ENCODE peak calls at places on chromosomes 4 and X, in seven cellular contexts. One of them, this sample, is unnamed.

GRCh38 chr4:75940692-75941253 is at the start of gene NAAA:
- DNase-seq in HepG2: peak; percentile 62
- DNase-seq in HCT116: peak; percentile 51
- DNase-seq in SK-N-SH: peak; percentile 92
- DNase-seq in H1: peak; percentile 92
- DNase-seq in K562: peak; percentile 76
- DNase-seq in GM12878: no peak
- DNase-seq in this sample: peak; percentile 78

GRCh38 chr4:41639291-41639690 is 101.3 kb downstream of the LIMCH1 start:
- DNase-seq in HepG2: no peak
- DNase-seq in HCT116: no peak
- DNase-seq in SK-N-SH: no peak
- DNase-seq in H1: no peak
- DNase-seq in K562: no peak
- DNase-seq in GM12878: no peak
- DNase-seq in this sample: no peak

GRCh38 chr4:85482000-85482738 is 7.2 kb downstream of the ARHGAP24 start:
- DNase-seq in HepG2: no peak
- DNase-seq in HCT116: no peak
- DNase-seq in SK-N-SH: no peak
- DNase-seq in H1: no peak
- DNase-seq in K562: no peak
- DNase-seq in GM12878: no peak
- DNase-seq in this sample: no peak

GRCh38 chr4:186189656-186190055 is 1.7 kb upstream of the CYP4V2 start:
- DNase-seq in HepG2: no peak
- DNase-seq in HCT116: no peak
- DNase-seq in SK-N-SH: no peak
- DNase-seq in H1: no peak
- DNase-seq in K562: peak; percentile 6
- DNase-seq in GM12878: no peak
- DNase-seq in this sample: no peak

GRCh38 chrX:29231800-29232199 is 644.6 kb downstream of the IL1RAPL1 start:
- DNase-seq in HepG2: no peak
- DNase-seq in HCT116: no peak
- DNase-seq in SK-N-SH: no peak
- DNase-seq in H1: no peak
- DNase-seq in K562: no peak
- DNase-seq in GM12878: no peak
- DNase-seq in this sample: no peak

GRCh38 chrX:110847334-110847733 is 51.7 kb upstream of the CHRDL1 start:
- DNase-seq in HepG2: peak; percentile 32
- DNase-seq in HCT116: peak; percentile 37
- DNase-seq in SK-N-SH: peak; percentile 54
- DNase-seq in H1: no peak
- DNase-seq in K562: peak; percentile 49
- DNase-seq in GM12878: peak; percentile 23
- DNase-seq in this sample: peak; percentile 61

GRCh38 chr4:100288167-100288566 is 97.9 kb upstream of the DDIT4L start:
- DNase-seq in HepG2: no peak
- DNase-seq in HCT116: no peak
- DNase-seq in SK-N-SH: no peak
- DNase-seq in H1: no peak
- DNase-seq in K562: no peak
- DNase-seq in GM12878: no peak
- DNase-seq in this sample: no peak

GRCh38 chrX:24682739-24683432 is 10.8 kb upstream of the POLA1 start:
- DNase-seq in HepG2: no peak
- DNase-seq in HCT116: no peak
- DNase-seq in SK-N-SH: no peak
- DNase-seq in H1: no peak
- DNase-seq in K562: no peak
- DNase-seq in GM12878: no peak
- DNase-seq in this sample: no peak

GRCh38 chrX:11588097-11588496 is 77.6 kb downstream of the ARHGAP6 start:
- DNase-seq in HepG2: no peak
- DNase-seq in HCT116: no peak
- DNase-seq in SK-N-SH: no peak
- DNase-seq in H1: no peak
- DNase-seq in K562: no peak
- DNase-seq in GM12878: no peak
- DNase-seq in this sample: no peak

GRCh38 chr4:168421671-168422070 is 58.6 kb downstream of the DDX60L start:
- DNase-seq in HepG2: no peak
- DNase-seq in HCT116: peak; percentile 49
- DNase-seq in SK-N-SH: no peak
- DNase-seq in H1: no peak
- DNase-seq in K562: peak; percentile 6
- DNase-seq in GM12878: no peak
- DNase-seq in this sample: peak; percentile 23

GRCh38 chrX:19814240-19814639 is 73.2 kb downstream of the SH3KBP1 start:
- DNase-seq in HepG2: peak; percentile 2
- DNase-seq in HCT116: no peak
- DNase-seq in SK-N-SH: no peak
- DNase-seq in H1: peak; percentile 45
- DNase-seq in K562: no peak
- DNase-seq in GM12878: no peak
- DNase-seq in this sample: no peak

GRCh38 chr4:10347815-10348214 is 109.4 kb downstream of the ZNF518B start:
- DNase-seq in HepG2: no peak
- DNase-seq in HCT116: no peak
- DNase-seq in SK-N-SH: no peak
- DNase-seq in H1: no peak
- DNase-seq in K562: no peak
- DNase-seq in GM12878: no peak
- DNase-seq in this sample: no peak

GRCh38 chrX:56232221-56233082 is at the start of gene KLF8:
- DNase-seq in HepG2: no peak
- DNase-seq in HCT116: peak; percentile 8
- DNase-seq in SK-N-SH: no peak
- DNase-seq in H1: peak; percentile 56
- DNase-seq in K562: peak; percentile 43
- DNase-seq in GM12878: no peak
- DNase-seq in this sample: peak; percentile 90

GRCh38 chr4:158758142-158758541 is 10.7 kb upstream of the FNIP2 start:
- DNase-seq in HepG2: no peak
- DNase-seq in HCT116: no peak
- DNase-seq in SK-N-SH: no peak
- DNase-seq in H1: no peak
- DNase-seq in K562: no peak
- DNase-seq in GM12878: no peak
- DNase-seq in this sample: no peak

GRCh38 chr4:3416821-3417221 is 24.9 kb upstream of the HGFAC start:
- DNase-seq in HepG2: no peak
- DNase-seq in HCT116: no peak
- DNase-seq in SK-N-SH: no peak
- DNase-seq in H1: no peak
- DNase-seq in K562: no peak
- DNase-seq in GM12878: no peak
- DNase-seq in this sample: no peak
- TF ChIP-seq JUND in HepG2: no peak
- TF ChIP-seq JUND in HCT116: no peak
- TF ChIP-seq JUND in SK-N-SH: no peak
- TF ChIP-seq JUND in H1: no peak
- TF ChIP-seq JUND in K562: no peak
- TF ChIP-seq JUND in GM12878: no peak
- TF ChIP-seq JUND in this sample: no peak

GRCh38 chrX:70480660-70481018 is 36.0 kb downstream of the DLG3 start:
- DNase-seq in HepG2: no peak
- DNase-seq in HCT116: no peak
- DNase-seq in SK-N-SH: no peak
- DNase-seq in H1: no peak
- DNase-seq in K562: no peak
- DNase-seq in GM12878: no peak
- DNase-seq in this sample: no peak
- TF ChIP-seq JUND in HepG2: no peak
- TF ChIP-seq JUND in HCT116: no peak
- TF ChIP-seq JUND in SK-N-SH: no peak
- TF ChIP-seq JUND in H1: no peak
- TF ChIP-seq JUND in K562: no peak
- TF ChIP-seq JUND in GM12878: no peak
- TF ChIP-seq JUND in this sample: no peak

GRCh38 chr4:163165217-163166017 is 1.3 kb downstream of the NAF1 start:
- DNase-seq in HepG2: no peak
- DNase-seq in HCT116: no peak
- DNase-seq in SK-N-SH: no peak
- DNase-seq in H1: no peak
- DNase-seq in K562: no peak
- DNase-seq in GM12878: no peak
- DNase-seq in this sample: no peak

GRCh38 chr4:163164110-163164509 is 2.6 kb downstream of the NAF1 start:
- DNase-seq in HepG2: no peak
- DNase-seq in HCT116: no peak
- DNase-seq in SK-N-SH: no peak
- DNase-seq in H1: no peak
- DNase-seq in K562: no peak
- DNase-seq in GM12878: no peak
- DNase-seq in this sample: no peak

GRCh38 chr4:163164591-163164990 is 2.1 kb downstream of the NAF1 start:
- DNase-seq in HepG2: no peak
- DNase-seq in HCT116: no peak
- DNase-seq in SK-N-SH: no peak
- DNase-seq in H1: no peak
- DNase-seq in K562: no peak
- DNase-seq in GM12878: no peak
- DNase-seq in this sample: no peak

GRCh38 chr4:163167333-163167626 is 590 bp upstream of the NAF1 start:
- DNase-seq in HepG2: no peak
- DNase-seq in HCT116: no peak
- DNase-seq in SK-N-SH: peak; percentile 18
- DNase-seq in H1: no peak
- DNase-seq in K562: no peak
- DNase-seq in GM12878: no peak
- DNase-seq in this sample: peak; percentile 15

GRCh38 chr4:163166041-163166579 is 580 bp downstream of the NAF1 start:
- DNase-seq in HepG2: peak; percentile 26
- DNase-seq in HCT116: no peak
- DNase-seq in SK-N-SH: peak; percentile 75
- DNase-seq in H1: peak; percentile 77
- DNase-seq in K562: peak; percentile 49
- DNase-seq in GM12878: no peak
- DNase-seq in this sample: peak; percentile 35
- TF ChIP-seq JUND in HepG2: no peak
- TF ChIP-seq JUND in HCT116: no peak
- TF ChIP-seq JUND in SK-N-SH: no peak
- TF ChIP-seq JUND in H1: no peak
- TF ChIP-seq JUND in K562: no peak
- TF ChIP-seq JUND in GM12878: no peak
- TF ChIP-seq JUND in this sample: no peak

GRCh38 chrX:45232139-45232538 is 31.5 kb upstream of the DIPK2B start:
- DNase-seq in HepG2: no peak
- DNase-seq in HCT116: no peak
- DNase-seq in SK-N-SH: no peak
- DNase-seq in H1: no peak
- DNase-seq in K562: no peak
- DNase-seq in GM12878: no peak
- DNase-seq in this sample: no peak
- TF ChIP-seq JUND in HepG2: no peak
- TF ChIP-seq JUND in HCT116: no peak
- TF ChIP-seq JUND in SK-N-SH: no peak
- TF ChIP-seq JUND in H1: no peak
- TF ChIP-seq JUND in K562: no peak
- TF ChIP-seq JUND in GM12878: no peak
- TF ChIP-seq JUND in this sample: no peak

GRCh38 chr4:181971973-181972372 is 271.2 kb upstream of the TENM3 start:
- DNase-seq in HepG2: no peak
- DNase-seq in HCT116: no peak
- DNase-seq in SK-N-SH: no peak
- DNase-seq in H1: no peak
- DNase-seq in K562: no peak
- DNase-seq in GM12878: no peak
- DNase-seq in this sample: no peak

GRCh38 chr4:181967401-181967800 is 275.8 kb upstream of the TENM3 start:
- DNase-seq in HepG2: no peak
- DNase-seq in HCT116: no peak
- DNase-seq in SK-N-SH: no peak
- DNase-seq in H1: no peak
- DNase-seq in K562: no peak
- DNase-seq in GM12878: no peak
- DNase-seq in this sample: no peak

GRCh38 chr4:181968371-181968770 is 274.8 kb upstream of the TENM3 start:
- DNase-seq in HepG2: no peak
- DNase-seq in HCT116: no peak
- DNase-seq in SK-N-SH: no peak
- DNase-seq in H1: no peak
- DNase-seq in K562: no peak
- DNase-seq in GM12878: no peak
- DNase-seq in this sample: no peak

GRCh38 chr4:181971411-181971810 is 271.8 kb upstream of the TENM3 start:
- DNase-seq in HepG2: no peak
- DNase-seq in HCT116: no peak
- DNase-seq in SK-N-SH: no peak
- DNase-seq in H1: no peak
- DNase-seq in K562: no peak
- DNase-seq in GM12878: no peak
- DNase-seq in this sample: no peak

GRCh38 chr4:181970356-181970755 is 272.8 kb upstream of the TENM3 start:
- DNase-seq in HepG2: no peak
- DNase-seq in HCT116: no peak
- DNase-seq in SK-N-SH: no peak
- DNase-seq in H1: no peak
- DNase-seq in K562: no peak
- DNase-seq in GM12878: no peak
- DNase-seq in this sample: no peak
- TF ChIP-seq JUND in HepG2: no peak
- TF ChIP-seq JUND in HCT116: no peak
- TF ChIP-seq JUND in SK-N-SH: peak; percentile 25
- TF ChIP-seq JUND in H1: no peak
- TF ChIP-seq JUND in K562: no peak
- TF ChIP-seq JUND in GM12878: no peak
- TF ChIP-seq JUND in this sample: no peak

This sample was measured in T47D.